ENCODE peak calls at places on chromosomes 2 and 18, in nine cellular contexts. M is HT1080; A is iris pigment epithelial cell; C is effector CD4-positive, alpha-beta T cell; J is GM10248; R is cardiac muscle cell; I is endothelial cell of umbilical vein; E is IMR-90; Q is stimulated activated CD4-positive, alpha-beta T cell treated with anti-CD3 and anti-CD28 coated beads, Interleukin-4, amount 100 ng/mL, for 1 hour. L is an unnamed sample.

GRCh38 chr2:48059975-48060374 is 153.7 kb upstream of the FBXO11 start:
- DNase-seq in M (no peak), A (no peak), C (no peak), J (no peak), R (no peak), I (no peak), E (no peak), Q (no peak), L (no peak)

GRCh38 chr2:177239934-177240600 is 24.5 kb downstream of the NFE2L2 start:
- DNase-seq in M (peak; percentile 85), A (peak; percentile 40), C (no peak), J (no peak), R (peak; percentile 49), I (peak; percentile 75), E (peak; percentile 49), Q (no peak), L (no peak)

GRCh38 chr18:63799164-63799563 is 23.9 kb downstream of the SERPINB7 start:
- DNase-seq in M (no peak), A (peak; percentile 9), C (no peak), J (no peak), R (no peak), I (no peak), E (no peak), Q (no peak), L (no peak)

GRCh38 chr2:120026890-120027289 is 14.0 kb downstream of the EPB41L5 start:
- DNase-seq in M (no peak), A (no peak), C (no peak), J (no peak), R (no peak), I (no peak), E (no peak), Q (no peak), L (no peak)

GRCh38 chr2:168454737-168455691 is 1.1 kb upstream of the CERS6 start:
- DNase-seq in M (no peak), A (no peak), C (no peak), J (no peak), R (no peak), I (no peak), E (no peak), Q (no peak), L (no peak)

GRCh38 chr2:127121776-127122176 is 14.8 kb upstream of the BIN1 start:
- DNase-seq in M (no peak), A (no peak), C (no peak), J (no peak), R (no peak), I (no peak), E (no peak), Q (no peak), L (peak; percentile 11)

GRCh38 chr2:27959496-27959895 is 69.0 kb downstream of the BABAM2 start:
- DNase-seq in M (peak; percentile 65), A (peak; percentile 82), C (no peak), J (no peak), R (peak; percentile 78), I (peak; percentile 59), E (peak; percentile 50), Q (no peak), L (peak; percentile 47)

GRCh38 chr2:150619607-150620330 is 132.3 kb upstream of the RND3 start:
- DNase-seq in M (peak; percentile 68), A (peak; percentile 88), C (no peak), J (no peak), R (peak; percentile 70), I (peak; percentile 65), E (peak; percentile 78), Q (no peak), L (no peak)

GRCh38 chr2:155815851-155816250 is 516.7 kb downstream of the NR4A2 start:
- DNase-seq in M (peak; percentile 52), A (peak; percentile 18), C (no peak), J (peak; percentile 15), R (no peak), I (peak; percentile 67), E (no peak), Q (no peak), L (no peak)

GRCh38 chr2:169041594-169041993 is 10.5 kb upstream of the ABCB11 start:
- DNase-seq in M (no peak), A (no peak), C (no peak), J (no peak), R (no peak), I (peak; percentile 8), E (no peak), Q (no peak), L (no peak)